ENCODE peak calls at places on chromosomes 12 and 14, in five cellular contexts. W is WTC11, A is upper lobe of right lung, Q is lung, R is left lung. P is an unnamed sample.

GRCh38 chr12:53973093-53974042 is at the start of gene HOXC11:
- DNase-seq in W (peak; percentile 65), R (no peak), A (no peak), Q (no peak), P (no peak)

GRCh38 chr12:28708918-28709371 is 440.1 kb upstream of the FAR2 start:
- DNase-seq in A (no peak), Q (no peak), W (no peak), R (no peak), P (peak; percentile 63)

GRCh38 chr14:31261859-31262739 is 54.5 kb upstream of the HECTD1 start:
- DNase-seq in R (no peak), W (no peak), A (no peak), Q (peak; percentile 72), P (peak; percentile 79)

GRCh38 chr14:65164068-65164824 is 61.9 kb upstream of the MAX start:
- DNase-seq in A (no peak), W (no peak), Q (no peak), R (no peak), P (peak; percentile 65)

GRCh38 chr12:7501031-7501585 is 2.5 kb downstream of the CD163 start:
- DNase-seq in R (no peak), Q (no peak), W (no peak), A (no peak), P (peak; percentile 76)

GRCh38 chr12:124640096-124640495 is 72.7 kb upstream of the NCOR2 start:
- DNase-seq in R (no peak), W (no peak), A (no peak), Q (no peak), P (peak; percentile 74)

GRCh38 chr12:90024261-90024660 is 315.6 kb upstream of the ATP2B1 start:
- DNase-seq in R (no peak), W (no peak), Q (no peak), A (no peak), P (no peak)

GRCh38 chr12:31020385-31021166 is 53.1 kb upstream of the DDX11 start:
- DNase-seq in A (peak; percentile 51), W (no peak), Q (no peak), R (peak; percentile 4), P (no peak)

GRCh38 chr12:16075887-16076286 is 164.8 kb downstream of the DERA start:
- DNase-seq in A (no peak), R (no peak), W (no peak), Q (no peak), P (no peak)

GRCh38 chr12:80226576-80226975 is 127.2 kb downstream of the OTOGL start:
- DNase-seq in Q (no peak), W (no peak), R (no peak), A (no peak), P (peak; percentile 62)

GRCh38 chr12:48995061-48995879 is 3.9 kb downstream of the DDN start:
- DNase-seq in Q (peak; percentile 79), A (peak; percentile 90), W (peak; percentile 93), R (peak; percentile 84), P (peak; percentile 73)

GRCh38 chr12:8603858-8604257 is 8.8 kb downstream of the AICDA start:
- DNase-seq in W (no peak), Q (no peak), A (no peak), R (no peak), P (no peak)

DNA sequence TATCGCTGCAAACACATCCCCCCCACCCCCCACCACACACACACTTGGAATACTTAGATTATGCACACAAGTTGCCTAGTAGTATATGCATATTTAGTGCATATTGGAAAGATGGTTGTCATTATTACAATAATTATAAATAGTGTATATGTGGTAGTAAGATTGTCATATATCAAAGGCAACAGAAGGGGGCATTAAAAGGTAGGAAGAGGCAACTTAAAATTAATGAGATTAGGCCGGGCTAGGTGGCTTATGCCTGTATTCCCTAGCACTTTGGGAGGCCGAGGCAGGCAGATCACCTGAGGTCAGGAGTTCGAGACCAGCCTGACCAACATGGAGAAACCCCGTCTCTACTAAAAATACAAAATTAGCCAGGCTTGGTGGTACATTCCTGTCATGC is 52.1 kb downstream of the GSC start:
- DNase-seq in W (no peak), A (no peak), R (no peak), Q (no peak), P (peak; percentile 24)
- TF ChIP-seq CTCF in W (no peak), A (no peak), R (no peak), Q (no peak), P (peak; percentile 17)

GRCh38 chr12:116502989-116503496 is 56.1 kb upstream of the MAP1LC3B2 start:
- DNase-seq in Q (peak; percentile 57), R (peak; percentile 56), W (no peak), A (no peak), P (no peak)

GRCh38 chr12:116497051-116497529 is 62.1 kb upstream of the MAP1LC3B2 start:
- DNase-seq in A (no peak), Q (no peak), W (no peak), R (no peak), P (no peak)

GRCh38 chr12:116495260-116495659 is 63.9 kb upstream of the MAP1LC3B2 start:
- DNase-seq in W (no peak), Q (peak; percentile 34), R (peak; percentile 59), A (no peak), P (peak; percentile 56)

GRCh38 chr12:116502141-116502725 is 56.9 kb upstream of the MAP1LC3B2 start:
- DNase-seq in Q (no peak), W (no peak), R (no peak), A (no peak), P (no peak)

GRCh38 chr12:116498471-116498870 is 60.7 kb upstream of the MAP1LC3B2 start:
- DNase-seq in W (no peak), A (no peak), R (no peak), Q (no peak), P (peak; percentile 76)
- TF ChIP-seq CTCF in W (no peak), A (no peak), R (no peak), Q (no peak), P (no peak)

GRCh38 chr14:74571901-74572828 is 39.9 kb downstream of the LTBP2 start:
- DNase-seq in R (no peak), W (no peak), Q (no peak), A (no peak), P (peak; percentile 100)

GRCh38 chr14:74574092-74574438 is 38.0 kb downstream of the LTBP2 start:
- DNase-seq in Q (no peak), A (no peak), R (no peak), W (no peak), P (no peak)

GRCh38 chr14:74572829-74573360 is 39.1 kb downstream of the LTBP2 start:
- DNase-seq in R (no peak), W (no peak), Q (no peak), A (no peak), P (peak; percentile 51)

GRCh38 chr14:74574706-74575105 is 37.3 kb downstream of the LTBP2 start:
- DNase-seq in A (no peak), R (no peak), W (no peak), Q (no peak), P (no peak)

DNA sequence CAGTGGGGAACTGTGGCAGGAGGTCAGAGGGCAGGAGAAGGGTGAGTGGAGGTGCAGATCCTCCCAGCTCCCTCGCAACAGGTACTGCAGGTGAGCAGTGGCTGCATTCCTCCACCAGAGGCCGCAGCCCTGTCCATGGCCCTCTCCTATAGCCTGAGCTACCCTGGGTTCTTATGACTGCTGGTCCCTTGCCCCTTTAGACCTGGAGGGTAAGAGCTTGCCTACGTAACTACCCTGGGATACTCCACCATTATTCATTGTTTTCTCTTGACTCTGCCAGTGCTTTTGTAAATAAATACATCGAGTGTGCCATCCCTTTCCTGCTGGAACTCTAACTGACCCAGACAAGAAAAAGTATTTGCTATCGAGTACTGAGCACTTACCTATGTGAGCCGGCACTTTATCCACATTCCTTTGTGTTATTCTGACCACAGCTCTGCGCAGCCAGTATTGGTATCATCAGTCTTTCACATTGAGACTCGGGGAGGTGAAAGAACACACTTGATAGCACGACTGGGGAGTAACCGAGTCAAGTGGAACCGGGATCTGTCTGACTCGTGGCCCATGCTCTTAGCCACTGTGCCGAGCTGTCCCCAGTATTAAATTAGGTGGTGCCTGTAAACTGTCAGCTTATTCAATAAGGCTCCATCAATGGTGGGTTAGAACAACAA is 38.5 kb downstream of the LTBP2 start:
- DNase-seq in Q (no peak), W (peak; percentile 67), R (no peak), A (no peak), P (no peak)
- TF ChIP-seq CTCF in Q (no peak), W (peak; percentile 50), R (no peak), A (no peak), P (no peak)

DNA sequence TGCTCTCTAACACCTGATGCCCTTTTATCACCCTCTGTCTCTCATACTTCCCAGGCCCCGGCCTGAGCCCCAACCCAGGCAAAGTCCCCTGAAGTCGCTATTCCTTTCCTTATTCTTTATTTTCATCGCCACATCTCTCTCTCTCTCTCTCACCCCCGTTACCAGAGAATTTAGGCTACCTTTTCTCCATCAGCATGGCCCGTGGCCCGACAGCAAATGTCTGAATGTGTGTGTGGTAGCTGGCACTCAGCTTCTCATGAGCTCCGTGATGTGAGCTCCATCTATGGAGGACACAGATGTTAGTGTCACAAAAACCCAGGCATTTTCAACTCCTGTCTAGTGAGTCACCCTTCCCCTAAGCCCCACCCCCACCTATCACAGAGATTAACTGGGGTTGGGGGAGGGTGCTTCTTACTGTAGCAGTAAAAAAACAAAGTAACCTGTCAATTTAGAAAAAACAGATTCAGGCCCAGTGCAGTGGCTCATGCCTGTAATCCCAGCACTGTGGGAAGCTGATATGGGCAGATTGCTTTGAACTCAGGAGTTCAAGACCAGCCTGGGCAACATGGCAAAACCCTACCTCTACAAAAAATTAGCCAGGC is 53.8 kb downstream of the VCPKMT start:
- DNase-seq in A (peak; percentile 45), Q (no peak), R (no peak), W (no peak), P (peak; percentile 74)
- TF ChIP-seq CTCF in A (no peak), Q (no peak), R (no peak), W (no peak), P (no peak)

DNA sequence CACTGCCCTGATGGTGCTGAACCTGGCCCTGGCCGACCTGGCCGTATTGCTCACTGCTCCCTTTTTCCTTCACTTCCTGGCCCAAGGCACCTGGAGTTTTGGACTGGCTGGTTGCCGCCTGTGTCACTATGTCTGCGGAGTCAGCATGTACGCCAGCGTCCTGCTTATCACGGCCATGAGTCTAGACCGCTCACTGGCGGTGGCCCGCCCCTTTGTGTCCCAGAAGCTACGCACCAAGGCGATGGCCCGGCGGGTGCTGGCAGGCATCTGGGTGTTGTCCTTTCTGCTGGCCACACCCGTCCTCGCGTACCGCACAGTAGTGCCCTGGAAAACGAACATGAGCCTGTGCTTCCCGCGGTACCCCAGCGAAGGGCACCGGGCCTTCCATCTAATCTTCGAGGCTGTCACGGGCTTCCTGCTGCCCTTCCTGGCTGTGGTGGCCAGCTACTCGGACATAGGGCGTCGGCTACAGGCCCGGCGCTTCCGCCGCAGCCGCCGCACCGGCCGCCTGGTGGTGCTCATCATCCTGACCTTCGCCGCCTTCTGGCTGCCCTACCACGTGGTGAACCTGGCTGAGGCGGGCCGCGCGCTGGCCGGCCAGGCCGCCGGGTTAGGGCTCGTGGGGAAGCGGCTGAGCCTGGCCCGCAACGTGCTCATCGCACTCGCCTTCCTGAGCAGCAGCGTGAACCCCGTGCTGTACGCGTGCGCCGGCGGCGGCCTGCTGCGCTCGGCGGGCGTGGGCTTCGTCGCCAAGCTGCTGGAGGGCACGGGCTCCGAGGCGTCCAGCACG is 4.7 kb downstream of the LTB4R start:
- DNase-seq in R (peak; percentile 48), W (peak; percentile 63), Q (no peak), A (peak; percentile 75), P (peak; percentile 19)
- TF ChIP-seq CTCF in R (peak; percentile 18), W (no peak), Q (no peak), A (peak; percentile 38), P (no peak)

DNA sequence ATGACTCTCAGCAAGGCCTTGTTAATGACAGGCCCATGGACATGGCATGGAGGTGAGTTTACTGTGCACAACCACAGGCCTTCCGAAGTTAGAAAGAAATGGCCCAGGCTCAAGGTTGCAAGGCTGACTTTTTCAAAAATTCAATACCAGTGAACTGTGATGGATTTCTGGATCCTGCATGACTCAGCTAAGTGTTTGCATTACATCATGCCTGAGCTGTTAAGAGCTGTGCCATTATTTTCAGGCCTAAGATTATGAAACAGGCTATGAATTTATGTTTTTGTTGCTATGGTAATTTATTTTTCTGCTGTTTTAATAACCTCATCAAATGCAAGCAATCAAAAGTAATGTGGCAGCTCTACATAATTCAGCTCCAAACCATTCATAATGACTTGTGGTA is 457.7 kb upstream of the TMEM132C start:
- DNase-seq in A (no peak), R (no peak), Q (no peak), W (no peak), P (peak; percentile 83)
- TF ChIP-seq CTCF in A (no peak), R (no peak), Q (no peak), W (no peak), P (no peak)

P was measured in fibroblast of mammary gland.